ENCODE peak calls at places on chromosomes 12 and 14, in seven cellular contexts. C is K562, N is breast epithelium, Y is fibroblast of pulmonary artery, H is cardiac fibroblast, I is astrocyte of the cerebellum, B is left ventricle myocardium inferior. W is an unnamed sample.

GRCh38 chr14:59301354-59301753 is 112.9 kb downstream of the DAAM1 start:
- DNase-seq in N (no peak), Y (no peak), H (no peak), I (no peak), B (no peak), C (no peak), W (no peak)

GRCh38 chr12:12979731-12980259 is 20.3 kb downstream of the HEBP1 start:
- DNase-seq in B (no peak), N (no peak), I (peak), C (no peak), Y (peak), H (peak), W (peak)

GRCh38 chr14:32306549-32306948 is 22.5 kb upstream of the AKAP6 start:
- DNase-seq in Y (no peak), I (no peak), B (no peak), C (no peak), N (no peak), H (no peak), W (no peak)

GRCh38 chr12:52126605-52127578 is 47.4 kb downstream of the SMIM41 start:
- DNase-seq in C (peak), Y (peak), N (peak), B (peak), H (peak), I (no peak), W (no peak)

GRCh38 chr12:24903305-24904088 is 45.4 kb downstream of the BCAT1 start:
- DNase-seq in C (no peak), I (no peak), N (no peak), B (no peak), Y (no peak), H (peak), W (no peak)

GRCh38 chr12:19850341-19851065 is 411.2 kb downstream of the AEBP2 start:
- DNase-seq in I (peak), N (no peak), B (no peak), H (peak), C (no peak), Y (peak), W (no peak)

GRCh38 chr12:15982471-15982870 is 71.3 kb downstream of the DERA start:
- DNase-seq in I (peak), Y (peak), B (no peak), N (no peak), C (no peak), H (peak), W (no peak)

GRCh38 chr14:20327005-20327869 is 5.8 kb downstream of the CCNB1IP1 start:
- DNase-seq in B (no peak), C (peak), I (peak), Y (peak), N (no peak), H (peak), W (no peak)

GRCh38 chr12:130863298-130863697 is 8.6 kb upstream of the RAN start:
- DNase-seq in N (no peak), Y (no peak), I (no peak), H (no peak), B (no peak), C (no peak), W (no peak)

GRCh38 chr14:52268191-52269061 is 928 bp downstream of the PTGDR start:
- DNase-seq in N (no peak), Y (peak), C (no peak), I (no peak), B (no peak), H (peak), W (no peak)

GRCh38 chr12:48997719-48998496 is 1.3 kb downstream of the DDN start:
- DNase-seq in C (peak), H (no peak), N (no peak), B (no peak), Y (no peak), I (no peak), W (no peak)

GRCh38 chr12:104720346-104721064 is 237.6 kb downstream of the SLC41A2 start:
- DNase-seq in H (no peak), N (no peak), Y (no peak), C (no peak), B (no peak), I (peak), W (no peak)

GRCh38 chr12:94594443-94594825 is 55.9 kb downstream of the TMCC3 start:
- DNase-seq in B (no peak), N (no peak), H (no peak), C (no peak), I (no peak), Y (no peak), W (no peak)

GRCh38 chr12:12713932-12714275 is 3.3 kb upstream of the CDKN1B start:
- DNase-seq in H (no peak), B (no peak), I (no peak), N (no peak), Y (no peak), C (no peak), W (no peak)

GRCh38 chr14:21241218-21241819 is 27.9 kb downstream of the HNRNPC start:
- DNase-seq in Y (peak), H (peak), C (no peak), I (peak), N (no peak), B (no peak), W (peak)

GRCh38 chr14:49306152-49306751 is 279.9 kb downstream of the RPS29 start:
- DNase-seq in C (peak), H (peak), B (no peak), Y (peak), N (no peak), I (peak), W (no peak)

GRCh38 chr14:104650981-104651875 is 38.2 kb upstream of the INF2 start:
- DNase-seq in Y (no peak), B (no peak), I (no peak), H (no peak), N (no peak), C (no peak), W (no peak)

DNA sequence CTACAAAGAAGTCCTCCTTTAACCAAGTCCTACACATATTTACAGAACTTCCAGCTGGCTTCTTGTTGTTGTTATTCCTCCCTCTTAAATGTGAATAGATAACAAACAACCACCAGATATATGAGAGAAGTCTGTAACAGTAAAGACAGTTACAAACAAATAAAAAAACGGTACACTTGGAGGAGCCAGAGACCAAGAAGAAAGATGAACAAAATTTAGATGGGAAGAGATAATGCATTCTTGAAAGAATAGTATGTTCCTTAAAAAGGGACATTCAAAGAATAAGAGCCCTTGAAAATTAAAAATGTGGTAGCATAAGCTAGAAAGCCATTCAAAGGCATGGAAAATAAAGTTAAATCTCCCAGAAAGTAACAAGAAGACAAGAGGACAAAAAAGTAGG is 25.9 kb downstream of the SLCO1A2 start:
- DNase-seq in I (no peak), N (no peak), H (no peak), Y (no peak), B (no peak), C (no peak), W (no peak)
- TF ChIP-seq CTCF in I (no peak), N (no peak), H (no peak), Y (no peak), B (no peak), C (peak), W (no peak)

GRCh38 chr12:81078469-81079196 is 754 bp downstream of the ACSS3 start:
- DNase-seq in C (no peak), Y (peak), N (no peak), B (no peak), H (peak), I (peak), W (no peak)
- H3K4me3 ChIP-seq in C (no peak), Y (peak), N (peak), B (peak), H (peak), I (peak), W (peak)

GRCh38 chr12:120139958-120140357 is 23.4 kb upstream of the RAB35 start:
- DNase-seq in H (no peak), C (no peak), I (no peak), B (no peak), Y (no peak), N (no peak), W (no peak)
- TF ChIP-seq CTCF in H (no peak), C (no peak), I (no peak), B (no peak), Y (no peak), N (no peak), W (no peak)

DNA sequence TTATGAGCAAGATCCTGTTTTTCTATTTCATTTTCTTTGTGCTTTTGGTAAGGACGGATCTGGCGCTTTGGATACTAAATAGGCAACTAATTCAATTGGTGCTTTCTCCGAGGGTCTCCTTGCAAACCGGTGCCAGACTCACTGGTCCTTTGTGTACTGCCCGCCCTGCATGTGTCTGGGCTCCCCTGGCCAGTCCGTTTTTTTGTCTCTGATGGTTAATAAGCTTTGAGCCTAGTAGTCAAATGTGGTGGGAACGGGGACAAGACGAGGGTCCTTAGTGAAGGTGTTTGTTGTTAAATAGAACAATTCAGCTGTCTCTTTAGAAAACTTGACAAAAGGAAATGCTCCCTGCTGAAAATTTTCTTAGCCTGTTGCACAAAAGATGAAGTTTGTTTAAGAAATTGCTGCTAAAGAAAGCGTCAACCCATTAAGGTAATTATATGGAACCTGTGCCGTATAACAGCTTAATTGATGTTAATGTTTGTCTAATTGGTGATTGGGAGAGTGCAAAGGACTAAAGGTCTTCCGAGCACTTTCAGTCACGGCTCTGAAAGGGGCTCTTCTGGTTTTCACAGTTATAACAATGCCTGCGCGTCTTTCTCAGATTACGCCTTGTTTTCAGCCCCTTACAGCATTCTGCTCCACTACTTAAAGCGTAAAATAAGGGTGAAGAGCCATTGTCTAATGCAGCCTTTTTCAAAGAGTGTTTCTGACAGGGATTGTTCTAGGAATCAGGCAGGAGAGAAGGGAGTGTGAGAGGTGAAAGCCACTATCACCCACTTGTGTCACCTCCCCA is 537.4 kb downstream of the PRKD1 start:
- DNase-seq in N (no peak), C (no peak), Y (no peak), I (no peak), H (no peak), B (no peak), W (no peak)
- H3K4me3 ChIP-seq in N (no peak), C (no peak), Y (no peak), I (peak), H (no peak), B (no peak), W (no peak)

DNA sequence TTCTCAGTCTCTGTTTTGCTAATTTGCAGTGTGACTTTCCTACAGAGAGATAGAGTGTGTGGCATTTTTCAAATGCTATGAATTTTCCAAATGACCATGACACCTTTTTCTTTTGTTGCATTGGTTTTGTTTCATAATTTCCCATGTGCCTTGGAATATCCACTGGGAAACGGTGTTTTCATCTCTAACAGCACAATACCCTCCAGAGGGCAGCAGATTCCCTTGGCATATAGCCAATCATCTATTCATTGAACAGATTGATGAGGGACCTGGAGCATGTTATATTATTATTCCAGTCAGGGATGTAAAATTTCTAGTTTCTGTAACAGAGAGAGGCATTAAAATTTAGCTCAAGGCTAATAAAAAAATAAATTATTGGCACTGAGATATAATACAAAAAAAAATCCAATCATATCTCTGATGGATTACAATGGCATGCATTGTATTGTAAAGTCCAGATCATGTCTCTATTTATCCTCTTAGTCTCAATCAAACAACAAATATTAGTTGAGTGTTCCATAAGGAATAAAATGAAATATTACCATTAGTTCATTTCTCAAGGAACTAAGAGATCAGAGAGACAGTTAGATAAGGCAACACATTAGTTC is 29.6 kb upstream of the NTN4 start:
- DNase-seq in N (no peak), Y (peak), I (no peak), C (peak), H (peak), B (no peak), W (no peak)
- TF ChIP-seq CTCF in N (peak), Y (peak), I (peak), C (peak), H (peak), B (peak), W (peak)

GRCh38 chr12:125387206-125387605 is 322.0 kb downstream of the AACS start:
- DNase-seq in C (no peak), I (no peak), B (no peak), N (no peak), H (no peak), Y (no peak), W (no peak)
- H3K4me3 ChIP-seq in C (no peak), I (no peak), B (no peak), N (no peak), H (no peak), Y (no peak), W (no peak)

W was measured in AG04449.